ENCODE peak calls at places on chromosomes 11 and 22, in four cellular contexts. One of them, this sample, is unnamed.

GRCh38 chr11:1127664-1128162 is 30.0 kb upstream of the MUC5AC start:
- DNase-seq in naive thymus-derived CD8-positive, alpha-beta T cell: no peak
- DNase-seq in A549: no peak
- DNase-seq in T-helper 17 cell: no peak
- DNase-seq in this sample: no peak

GRCh38 chr22:22909605-22910271 is 22.1 kb downstream of the IGLL5 start:
- DNase-seq in naive thymus-derived CD8-positive, alpha-beta T cell: no peak
- DNase-seq in A549: no peak
- DNase-seq in T-helper 17 cell: no peak
- DNase-seq in this sample: no peak

GRCh38 chr11:70854891-70855556 is 397.4 kb downstream of the SHANK2 start:
- DNase-seq in naive thymus-derived CD8-positive, alpha-beta T cell: no peak
- DNase-seq in A549: no peak
- DNase-seq in T-helper 17 cell: no peak
- DNase-seq in this sample: no peak

GRCh38 chr11:6623391-6624363 is 4.5 kb upstream of the TPP1 start:
- DNase-seq in naive thymus-derived CD8-positive, alpha-beta T cell: no peak
- DNase-seq in A549: no peak
- DNase-seq in T-helper 17 cell: no peak
- DNase-seq in this sample: no peak

GRCh38 chr11:6737872-6738466 is 33.8 kb downstream of the OR2AG2 start:
- DNase-seq in naive thymus-derived CD8-positive, alpha-beta T cell: peak; percentile 53
- DNase-seq in A549: peak; percentile 45
- DNase-seq in T-helper 17 cell: peak; percentile 40
- DNase-seq in this sample: peak; percentile 28

GRCh38 chr11:30016588-30017363 is at the start of gene KCNA4:
- DNase-seq in naive thymus-derived CD8-positive, alpha-beta T cell: no peak
- DNase-seq in A549: peak; percentile 2
- DNase-seq in T-helper 17 cell: no peak
- DNase-seq in this sample: peak; percentile 33

GRCh38 chr11:34840736-34841386 is 75.3 kb downstream of the APIP start:
- DNase-seq in naive thymus-derived CD8-positive, alpha-beta T cell: no peak
- DNase-seq in A549: peak; percentile 59
- DNase-seq in T-helper 17 cell: no peak
- DNase-seq in this sample: peak; percentile 15

GRCh38 chr11:114208371-114208770 is 87.8 kb upstream of the NNMT start:
- DNase-seq in naive thymus-derived CD8-positive, alpha-beta T cell: no peak
- DNase-seq in A549: no peak
- DNase-seq in T-helper 17 cell: peak; percentile 13
- DNase-seq in this sample: no peak

GRCh38 chr11:13152736-13153541 is 124.7 kb upstream of the BMAL1 start:
- DNase-seq in naive thymus-derived CD8-positive, alpha-beta T cell: no peak
- DNase-seq in A549: peak; percentile 44
- DNase-seq in T-helper 17 cell: no peak
- DNase-seq in this sample: no peak

GRCh38 chr11:94171693-94172440 is 43.2 kb downstream of the PANX1 start:
- DNase-seq in naive thymus-derived CD8-positive, alpha-beta T cell: no peak
- DNase-seq in A549: peak; percentile 32
- DNase-seq in T-helper 17 cell: no peak
- DNase-seq in this sample: peak; percentile 30

GRCh38 chr11:20105427-20105826 is 54.8 kb downstream of the DBX1 start:
- DNase-seq in naive thymus-derived CD8-positive, alpha-beta T cell: no peak
- DNase-seq in A549: no peak
- DNase-seq in T-helper 17 cell: no peak
- DNase-seq in this sample: no peak

GRCh38 chr11:59767212-59767611 is 12.0 kb downstream of the STX3 start:
- DNase-seq in naive thymus-derived CD8-positive, alpha-beta T cell: no peak
- DNase-seq in A549: no peak
- DNase-seq in T-helper 17 cell: no peak
- DNase-seq in this sample: no peak

This sample was measured in NT2/D1.